ENCODE peak calls at places on chromosome 4, in ten cellular contexts. One of them, this sample, is unnamed.
A peak's percentile ranks its signal among the peaks of the same experiment; 100 is the strongest.

GRCh38 chr4:186643501-186644315 is 79.9 kb downstream of the FAT1 start:
- DNase-seq in astrocyte: peak; percentile 68
- DNase-seq in T-cell: no peak
- DNase-seq in effector memory CD4-positive, alpha-beta T cell: no peak
- DNase-seq in EH: peak; percentile 66
- DNase-seq in stimulated activated naive CD4-positive, alpha-beta T cell treated with Interleukin-2 at 50 U/mL for 16 hours: no peak
- DNase-seq in mucosa of gallbladder: no peak
- DNase-seq in GM03348: peak; percentile 26
- DNase-seq in posterior cingulate gyrus: no peak
- DNase-seq in tibial artery: no peak
- DNase-seq in this sample: no peak

GRCh38 chr4:15402146-15402545 is 25.7 kb upstream of the C1QTNF7 start:
- DNase-seq in EH: peak; percentile 83
- DNase-seq in stimulated activated naive CD4-positive, alpha-beta T cell treated with Interleukin-2 at 50 U/mL for 16 hours: no peak
- DNase-seq in effector memory CD4-positive, alpha-beta T cell: no peak
- DNase-seq in tibial artery: no peak
- DNase-seq in T-cell: no peak
- DNase-seq in GM03348: peak; percentile 58
- DNase-seq in posterior cingulate gyrus: no peak
- DNase-seq in mucosa of gallbladder: no peak
- DNase-seq in astrocyte: peak; percentile 36
- DNase-seq in this sample: no peak

GRCh38 chr4:175238827-175239517 is 320.8 kb downstream of the ADAM29 start:
- DNase-seq in posterior cingulate gyrus: no peak
- DNase-seq in astrocyte: no peak
- DNase-seq in GM03348: no peak
- DNase-seq in mucosa of gallbladder: no peak
- DNase-seq in EH: no peak
- DNase-seq in T-cell: no peak
- DNase-seq in stimulated activated naive CD4-positive, alpha-beta T cell treated with Interleukin-2 at 50 U/mL for 16 hours: no peak
- DNase-seq in effector memory CD4-positive, alpha-beta T cell: no peak
- DNase-seq in tibial artery: no peak
- DNase-seq in this sample: no peak

GRCh38 chr4:23789765-23790164 is 100.1 kb downstream of the PPARGC1A start:
- DNase-seq in EH: peak; percentile 81
- DNase-seq in stimulated activated naive CD4-positive, alpha-beta T cell treated with Interleukin-2 at 50 U/mL for 16 hours: no peak
- DNase-seq in astrocyte: peak; percentile 81
- DNase-seq in T-cell: no peak
- DNase-seq in GM03348: no peak
- DNase-seq in effector memory CD4-positive, alpha-beta T cell: no peak
- DNase-seq in tibial artery: peak; percentile 86
- DNase-seq in posterior cingulate gyrus: no peak
- DNase-seq in mucosa of gallbladder: peak; percentile 47
- DNase-seq in this sample: no peak

GRCh38 chr4:76374744-76375143 is 46.2 kb downstream of the CCDC158 start:
- DNase-seq in effector memory CD4-positive, alpha-beta T cell: no peak
- DNase-seq in posterior cingulate gyrus: no peak
- DNase-seq in EH: no peak
- DNase-seq in stimulated activated naive CD4-positive, alpha-beta T cell treated with Interleukin-2 at 50 U/mL for 16 hours: no peak
- DNase-seq in GM03348: no peak
- DNase-seq in T-cell: no peak
- DNase-seq in mucosa of gallbladder: no peak
- DNase-seq in tibial artery: no peak
- DNase-seq in astrocyte: peak; percentile 1
- DNase-seq in this sample: no peak

GRCh38 chr4:68410149-68410548 is 37.1 kb upstream of the TMPRSS11E start:
- DNase-seq in mucosa of gallbladder: no peak
- DNase-seq in astrocyte: no peak
- DNase-seq in stimulated activated naive CD4-positive, alpha-beta T cell treated with Interleukin-2 at 50 U/mL for 16 hours: no peak
- DNase-seq in tibial artery: no peak
- DNase-seq in T-cell: no peak
- DNase-seq in effector memory CD4-positive, alpha-beta T cell: no peak
- DNase-seq in EH: no peak
- DNase-seq in GM03348: no peak
- DNase-seq in posterior cingulate gyrus: no peak
- DNase-seq in this sample: no peak

GRCh38 chr4:69546121-69546520 is 50.4 kb upstream of the UGT2B4 start:
- DNase-seq in stimulated activated naive CD4-positive, alpha-beta T cell treated with Interleukin-2 at 50 U/mL for 16 hours: no peak
- DNase-seq in astrocyte: peak; percentile 87
- DNase-seq in EH: no peak
- DNase-seq in mucosa of gallbladder: no peak
- DNase-seq in posterior cingulate gyrus: no peak
- DNase-seq in T-cell: no peak
- DNase-seq in tibial artery: no peak
- DNase-seq in effector memory CD4-positive, alpha-beta T cell: no peak
- DNase-seq in GM03348: no peak
- DNase-seq in this sample: no peak

GRCh38 chr4:93203708-93204107 is 624.8 kb upstream of the ATOH1 start:
- DNase-seq in GM03348: no peak
- DNase-seq in astrocyte: no peak
- DNase-seq in tibial artery: no peak
- DNase-seq in mucosa of gallbladder: no peak
- DNase-seq in effector memory CD4-positive, alpha-beta T cell: no peak
- DNase-seq in EH: peak; percentile 4
- DNase-seq in T-cell: no peak
- DNase-seq in posterior cingulate gyrus: no peak
- DNase-seq in stimulated activated naive CD4-positive, alpha-beta T cell treated with Interleukin-2 at 50 U/mL for 16 hours: no peak
- DNase-seq in this sample: no peak

GRCh38 chr4:5036239-5036638 is 15.0 kb upstream of the STK32B start:
- DNase-seq in effector memory CD4-positive, alpha-beta T cell: no peak
- DNase-seq in EH: peak; percentile 56
- DNase-seq in posterior cingulate gyrus: no peak
- DNase-seq in mucosa of gallbladder: no peak
- DNase-seq in stimulated activated naive CD4-positive, alpha-beta T cell treated with Interleukin-2 at 50 U/mL for 16 hours: no peak
- DNase-seq in T-cell: no peak
- DNase-seq in astrocyte: peak; percentile 70
- DNase-seq in GM03348: peak; percentile 42
- DNase-seq in tibial artery: peak; percentile 16
- DNase-seq in this sample: no peak

GRCh38 chr4:69323284-69323683 is 43.0 kb downstream of the UGT2B28 start:
- DNase-seq in mucosa of gallbladder: no peak
- DNase-seq in T-cell: no peak
- DNase-seq in stimulated activated naive CD4-positive, alpha-beta T cell treated with Interleukin-2 at 50 U/mL for 16 hours: no peak
- DNase-seq in GM03348: no peak
- DNase-seq in EH: no peak
- DNase-seq in tibial artery: no peak
- DNase-seq in astrocyte: no peak
- DNase-seq in effector memory CD4-positive, alpha-beta T cell: no peak
- DNase-seq in posterior cingulate gyrus: no peak
- DNase-seq in this sample: no peak